ENCODE peak calls at places on chromosomes 1 and 21, in nine cellular contexts. D is fibroblast of lung; Q is fibroblast of mammary gland; W is NCI-H524; O is nucleus accumbens; R is left colon; F is activated naive CD8-positive, alpha-beta T cell treated with anti-CD3 and anti-CD28 coated beads for 36 hours; B is pulmonary artery endothelial cell; H is colonic mucosa. J is an unnamed sample.

GRCh38 chr1:172599912-172600311 is 59.0 kb upstream of the FASLG start:
- DNase-seq in D (no peak), Q (no peak), W (no peak), O (no peak), R (no peak), F (no peak), B (no peak), H (no peak), J (no peak)

GRCh38 chr1:27598288-27598687 is 5.7 kb downstream of the AHDC1 start:
- DNase-seq in D (no peak), Q (no peak), W (peak), O (no peak), R (no peak), F (no peak), B (no peak), H (no peak), J (no peak)

GRCh38 chr1:162055062-162055461 is 14.4 kb upstream of the NOS1AP start:
- DNase-seq in D (peak), Q (peak), W (no peak), O (no peak), R (no peak), F (no peak), B (peak), H (no peak), J (peak)

GRCh38 chr21:38438476-38438893 is 59.8 kb downstream of the ERG start:
- DNase-seq in D (peak), Q (peak), W (no peak), O (no peak), R (no peak), F (no peak), B (peak), H (no peak), J (peak)

GRCh38 chr21:35256468-35256988 is 207.4 kb upstream of the RUNX1 start:
- DNase-seq in D (peak), Q (peak), W (peak), O (no peak), R (peak), F (no peak), B (peak), H (peak), J (peak)

GRCh38 chr21:20902998-20903397 is 95.2 kb upstream of the NCAM2 start:
- DNase-seq in D (no peak), Q (no peak), W (no peak), O (no peak), R (no peak), F (no peak), B (no peak), H (no peak), J (no peak)

GRCh38 chr1:154842635-154843034 is 27.4 kb downstream of the KCNN3 start:
- DNase-seq in D (no peak), Q (no peak), W (peak), O (no peak), R (no peak), F (no peak), B (no peak), H (no peak), J (no peak)

GRCh38 chr1:2098839-2099785 is 48.9 kb downstream of the PRKCZ start:
- DNase-seq in D (no peak), Q (no peak), W (no peak), O (peak), R (no peak), F (no peak), B (no peak), H (no peak), J (no peak)

GRCh38 chr1:211843018-211843417 is 12.5 kb upstream of the LPGAT1 start:
- DNase-seq in D (no peak), Q (no peak), W (no peak), O (no peak), R (no peak), F (no peak), B (no peak), H (no peak), J (no peak)

GRCh38 chr1:21060523-21060922 is 116.2 kb downstream of the EIF4G3 start:
- DNase-seq in D (no peak), Q (no peak), W (no peak), O (no peak), R (no peak), F (no peak), B (no peak), H (no peak), J (no peak)

GRCh38 chr1:18319099-18319498 is 161.6 kb upstream of the KLHDC7A start:
- DNase-seq in D (no peak), Q (no peak), W (no peak), O (no peak), R (no peak), F (no peak), B (no peak), H (no peak), J (no peak)